ENCODE peak calls at places on chromosomes 11 and 22, in six cellular contexts. P is PC-9, C is RWPE1, U is B cell, X is HepG2, Q is fibroblast of mammary gland. H is an unnamed sample.

GRCh38 chr22:17554814-17555213 is 8.5 kb upstream of the SLC25A18 start:
- DNase-seq in P (no peak), C (no peak), Q (no peak), X (no peak), U (no peak), H (no peak)

GRCh38 chr11:12915093-12915492 is 94.0 kb upstream of the RASSF10 start:
- DNase-seq in Q (no peak), C (no peak), X (no peak), P (no peak), U (no peak), H (no peak)

GRCh38 chr11:122663056-122663740 is 7.7 kb downstream of the UBASH3B start:
- DNase-seq in Q (no peak), X (no peak), P (no peak), U (no peak), C (no peak), H (no peak)

GRCh38 chr11:65782816-65783228 is 2.0 kb upstream of the AP5B1 start:
- DNase-seq in X (no peak), C (no peak), Q (no peak), P (no peak), U (no peak), H (no peak)

GRCh38 chr22:32473388-32473952 is 1.1 kb upstream of the FBXO7 start:
- DNase-seq in P (peak), Q (peak), C (peak), U (peak), X (peak), H (peak)

GRCh38 chr22:17430298-17430900 is 61.1 kb downstream of the CECR2 start:
- DNase-seq in P (no peak), C (no peak), X (no peak), Q (peak), U (no peak), H (no peak)

GRCh38 chr11:111918390-111919256 is at the start of gene C11orf52:
- DNase-seq in U (no peak), C (peak), P (peak), X (peak), Q (no peak), H (no peak)

GRCh38 chr22:17243524-17243923 is 24.3 kb upstream of the ADA2 start:
- DNase-seq in Q (peak), C (peak), U (peak), P (no peak), X (no peak), H (peak)

GRCh38 chr22:27801197-27801615 is 350 bp downstream of the MN1 start:
- DNase-seq in P (no peak), Q (peak), C (peak), X (no peak), U (no peak), H (peak)

GRCh38 chr11:59857444-59858434 is 8.5 kb downstream of the TCN1 start:
- DNase-seq in C (peak), U (no peak), X (no peak), Q (no peak), P (peak), H (no peak)

GRCh38 chr22:38973289-38974169 is 8.6 kb upstream of the APOBEC3B start:
- DNase-seq in P (no peak), U (peak), C (peak), X (peak), Q (peak), H (peak)

GRCh38 chr11:8070417-8071101 is 10.5 kb upstream of the TUB start:
- DNase-seq in Q (peak), X (peak), P (no peak), U (no peak), C (peak), H (peak)

GRCh38 chr22:17269607-17270261 is 50.5 kb upstream of the ADA2 start:
- DNase-seq in U (no peak), P (no peak), X (no peak), C (no peak), Q (no peak), H (no peak)

GRCh38 chr11:121615506-121615905 is 162.7 kb upstream of the SORL1-AS1 start:
- DNase-seq in P (peak), X (no peak), C (no peak), Q (peak), U (no peak), H (no peak)

GRCh38 chr11:111565111-111565720 is 24.7 kb downstream of the LAYN start:
- DNase-seq in P (peak), X (peak), U (peak), Q (peak), C (peak), H (peak)

GRCh38 chr11:71500601-71501021 is 26.5 kb upstream of the KRTAP5-7 start:
- DNase-seq in Q (no peak), U (no peak), X (no peak), P (peak), C (no peak), H (no peak)

GRCh38 chr11:69003866-69004311 is 9.2 kb downstream of the MRGPRF start:
- DNase-seq in Q (no peak), C (no peak), X (no peak), P (no peak), U (no peak), H (no peak)

GRCh38 chr11:32266611-32267010 is 168.7 kb downstream of the WT1 start:
- DNase-seq in C (no peak), Q (no peak), X (no peak), P (no peak), U (no peak), H (no peak)

GRCh38 chr11:993632-994167 is 42.8 kb downstream of the MUC6 start:
- DNase-seq in P (no peak), U (no peak), C (no peak), X (no peak), Q (no peak), H (no peak)

GRCh38 chr11:394034-394857 is at the start of gene PKP3:
- DNase-seq in C (peak), X (peak), Q (peak), U (no peak), P (peak), H (no peak)

GRCh38 chr11:44765676-44766075 is 38.9 kb downstream of the TSPAN18 start:
- DNase-seq in C (no peak), U (no peak), X (no peak), P (no peak), Q (no peak), H (no peak)

GRCh38 chr11:100929377-100929776 is 200.2 kb downstream of the PGR start:
- DNase-seq in X (no peak), C (peak), U (no peak), P (no peak), Q (peak), H (peak)

GRCh38 chr22:42862045-42862734 is 5.1 kb upstream of the ARFGAP3 start:
- DNase-seq in C (peak), Q (peak), U (no peak), X (peak), P (peak), H (no peak)

GRCh38 chr11:26865703-26866102 is 128.2 kb upstream of the FIBIN start:
- DNase-seq in X (no peak), U (no peak), C (no peak), Q (peak), P (no peak), H (no peak)

GRCh38 chr11:118321386-118322082 is 17.0 kb downstream of the CD3E start:
- DNase-seq in C (no peak), X (peak), P (peak), Q (no peak), U (no peak), H (no peak)

GRCh38 chr11:118322721-118323120 is 18.2 kb downstream of the CD3E start:
- DNase-seq in Q (no peak), X (no peak), U (no peak), C (no peak), P (no peak), H (no peak)

GRCh38 chr11:118328745-118329144 is 13.8 kb downstream of the CD3D start:
- DNase-seq in U (no peak), Q (no peak), P (no peak), X (no peak), C (no peak), H (no peak)

GRCh38 chr11:118320515-118320914 is 16.0 kb downstream of the CD3E start:
- DNase-seq in Q (no peak), P (no peak), U (no peak), C (no peak), X (no peak), H (no peak)

DNA sequence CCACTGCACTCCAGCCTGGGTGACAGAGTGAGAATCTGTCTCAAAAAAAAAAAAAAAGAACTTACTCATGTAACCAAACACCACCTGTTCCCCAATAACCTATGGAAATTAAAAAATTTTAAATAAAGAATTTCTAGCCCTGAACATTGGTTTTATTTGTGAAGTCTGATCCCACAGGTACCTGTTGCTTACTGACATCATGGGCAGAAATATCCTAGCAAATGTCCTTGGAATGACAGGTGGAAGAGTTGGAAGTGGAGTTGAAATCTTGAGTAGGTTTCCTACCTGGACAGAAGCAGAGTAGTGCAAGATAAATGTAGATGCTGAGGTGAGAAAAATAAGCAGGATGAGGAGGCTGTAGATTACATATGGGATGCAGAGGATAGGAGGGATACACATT is 17.2 kb downstream of the CD3D start:
- DNase-seq in P (peak), C (no peak), Q (no peak), U (no peak), X (no peak), H (no peak)
- TF ChIP-seq CTCF in P (no peak), C (no peak), Q (no peak), U (no peak), X (no peak), H (no peak)

GRCh38 chr11:116840224-116840745 is 2.9 kb upstream of the APOA1 start:
- DNase-seq in C (no peak), U (no peak), X (peak), Q (peak), P (no peak), H (no peak)
- TF ChIP-seq CTCF in C (no peak), U (no peak), X (peak), Q (peak), P (no peak), H (no peak)

GRCh38 chr11:46369458-46370152 is 11.9 kb upstream of the MDK start:
- DNase-seq in U (peak), C (peak), Q (peak), X (peak), P (peak), H (peak)

GRCh38 chr11:46366260-46366659 is 15.2 kb upstream of the MDK start:
- DNase-seq in C (no peak), X (no peak), U (no peak), P (no peak), Q (no peak), H (no peak)

GRCh38 chr11:46367244-46367915 is 14.1 kb upstream of the MDK start:
- DNase-seq in C (no peak), X (peak), U (peak), Q (peak), P (no peak), H (peak)

GRCh38 chr11:46366661-46367161 is 14.8 kb upstream of the MDK start:
- DNase-seq in X (no peak), C (no peak), P (no peak), U (no peak), Q (no peak), H (no peak)

DNA sequence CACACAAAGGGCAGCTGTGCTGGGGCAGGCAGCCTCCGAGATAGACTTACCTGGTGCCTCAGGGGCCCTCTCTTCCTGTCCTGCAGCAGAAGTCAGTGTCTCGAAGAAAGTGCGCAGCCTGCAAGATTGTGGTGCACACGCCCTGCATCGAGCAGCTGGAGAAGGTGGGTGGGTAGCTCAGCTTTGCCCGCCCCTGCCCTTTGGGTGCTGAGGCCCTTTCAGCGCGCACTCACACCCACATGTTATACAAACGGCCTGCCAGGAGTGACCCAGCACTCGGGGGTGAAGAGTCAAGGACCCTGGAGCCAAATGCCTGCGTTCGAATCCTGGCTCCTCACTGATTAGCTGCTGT is 13.6 kb upstream of the MDK start:
- DNase-seq in Q (no peak), X (no peak), C (no peak), U (no peak), P (no peak), H (no peak)
- TF ChIP-seq CTCF in Q (no peak), X (no peak), C (peak), U (peak), P (peak), H (no peak)

GRCh38 chr11:17472467-17472866 is 4.2 kb downstream of the ABCC8 start:
- DNase-seq in P (no peak), X (no peak), Q (no peak), C (no peak), U (no peak), H (no peak)

GRCh38 chr11:17471501-17471900 is 5.1 kb downstream of the ABCC8 start:
- DNase-seq in U (no peak), X (peak), P (no peak), C (no peak), Q (no peak), H (no peak)

GRCh38 chr11:17475666-17476316 is 854 bp downstream of the ABCC8 start:
- DNase-seq in U (no peak), Q (no peak), X (no peak), C (no peak), P (no peak), H (no peak)

GRCh38 chr11:17469998-17470397 is 6.6 kb downstream of the ABCC8 start:
- DNase-seq in U (no peak), P (no peak), C (no peak), Q (no peak), X (no peak), H (no peak)

GRCh38 chr11:17473071-17473744 is 3.4 kb downstream of the ABCC8 start:
- DNase-seq in P (no peak), C (no peak), X (peak), U (no peak), Q (no peak), H (no peak)
- TF ChIP-seq CTCF in P (peak), C (no peak), X (peak), U (no peak), Q (no peak), H (no peak)

GRCh38 chr22:49948958-49949913 is 11.3 kb upstream of the PIM3 start:
- DNase-seq in Q (no peak), C (no peak), X (peak), U (no peak), P (peak), H (no peak)
- TF ChIP-seq CTCF in Q (no peak), C (no peak), X (peak), U (no peak), P (no peak), H (no peak)

DNA sequence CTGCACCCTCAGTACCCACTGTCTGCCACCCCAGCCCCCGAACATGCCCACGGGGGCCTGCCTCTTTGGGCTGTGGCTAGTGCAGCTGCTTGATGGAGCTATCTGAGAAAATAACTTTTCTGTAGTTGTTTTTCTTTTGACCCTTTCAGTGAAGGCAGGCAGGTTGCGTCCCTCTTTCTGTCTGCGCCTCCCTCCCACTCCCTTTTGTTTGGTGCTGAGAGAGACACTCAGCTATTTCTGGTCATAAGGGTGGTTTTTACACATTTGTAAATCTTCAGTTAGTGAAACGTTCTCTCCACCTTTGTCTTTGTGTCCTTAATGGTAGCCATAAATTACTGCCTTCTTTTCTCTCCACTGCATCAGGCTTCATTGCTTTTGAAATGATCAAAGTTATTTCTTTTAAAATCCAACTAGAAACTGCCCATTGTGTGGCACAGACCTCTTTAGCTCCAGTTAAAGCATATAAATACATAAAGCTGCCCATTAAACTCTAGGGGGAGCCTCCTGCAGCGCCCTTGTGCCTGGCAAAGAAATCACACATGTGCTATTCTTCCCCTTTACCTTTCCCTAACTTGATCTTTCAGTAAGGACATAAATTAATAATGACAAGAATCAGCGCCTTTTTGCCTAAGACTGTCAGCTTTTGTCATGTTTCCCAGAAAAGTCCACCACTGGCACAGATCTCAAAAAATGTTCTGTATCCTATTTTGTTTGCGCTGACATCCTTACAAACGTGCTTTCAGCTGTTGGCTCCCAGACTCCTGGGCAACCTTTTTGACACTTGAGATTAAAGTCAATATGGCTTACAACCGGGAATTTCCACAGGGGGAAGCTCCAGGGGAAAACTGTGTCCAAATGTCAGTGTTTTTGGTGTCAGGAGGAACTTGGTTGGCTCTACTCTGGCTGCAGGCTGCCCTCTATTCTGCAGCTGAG is 1.7 kb upstream of the SCUBE2 start:
- DNase-seq in Q (peak), X (no peak), C (no peak), P (no peak), U (no peak), H (peak)
- TF ChIP-seq CTCF in Q (peak), X (peak), C (peak), P (no peak), U (no peak), H (peak)

GRCh38 chr22:22768885-22769284 is 118.7 kb upstream of the IGLL5 start:
- DNase-seq in X (no peak), C (no peak), U (no peak), P (no peak), Q (no peak), H (no peak)

GRCh38 chr22:22770280-22770871 is 117.2 kb upstream of the IGLL5 start:
- DNase-seq in X (peak), Q (peak), P (no peak), C (peak), U (no peak), H (peak)

GRCh38 chr22:22770881-22771280 is 116.7 kb upstream of the IGLL5 start:
- DNase-seq in U (no peak), Q (no peak), X (no peak), P (no peak), C (no peak), H (no peak)

GRCh38 chr22:22769434-22770279 is 118.0 kb upstream of the IGLL5 start:
- DNase-seq in U (no peak), P (no peak), C (no peak), X (no peak), Q (no peak), H (no peak)

DNA sequence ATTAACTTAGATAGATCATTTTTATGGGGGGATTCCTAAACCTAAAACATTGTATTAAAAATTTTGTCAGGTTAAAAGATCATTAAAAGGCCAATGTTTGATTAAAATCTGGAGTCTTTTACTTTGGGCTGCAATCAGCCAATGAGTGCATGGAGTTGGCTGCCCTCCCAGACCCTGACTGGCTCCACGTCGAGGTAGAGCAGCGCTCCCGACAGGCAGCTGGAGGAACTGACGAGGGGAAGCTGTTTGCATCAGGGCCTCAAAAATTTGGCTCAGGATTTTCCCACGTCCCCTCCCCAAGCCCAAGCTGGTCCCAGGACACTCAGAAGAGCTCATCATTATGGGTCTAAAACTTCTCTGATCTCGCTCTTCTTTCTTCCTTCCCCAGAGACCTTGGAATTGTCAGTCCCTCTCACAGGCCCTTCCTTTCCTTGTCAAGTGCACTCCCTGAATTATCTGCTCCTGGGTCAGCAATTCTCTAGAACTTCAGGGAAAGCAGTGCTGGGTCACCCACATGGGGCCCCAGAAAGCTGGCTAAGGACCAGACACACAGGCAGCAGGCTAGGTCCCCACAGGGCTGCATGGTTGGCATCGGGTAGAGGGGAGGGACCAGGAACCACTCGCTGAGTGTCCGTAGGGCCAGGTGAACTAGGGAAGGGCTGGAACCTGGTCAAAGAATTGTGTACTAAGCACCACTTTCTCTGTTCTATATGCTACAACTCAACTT is 119.6 kb upstream of the IGLL5 start:
- DNase-seq in C (no peak), X (no peak), P (no peak), U (no peak), Q (peak), H (no peak)
- TF ChIP-seq CTCF in C (no peak), X (no peak), P (no peak), U (no peak), Q (peak), H (no peak)

GRCh38 chr11:92861641-92862040 is 107.8 kb upstream of the MTNR1B start:
- DNase-seq in P (no peak), C (no peak), Q (no peak), X (no peak), U (no peak), H (no peak)
- TF ChIP-seq CTCF in P (no peak), C (no peak), Q (no peak), X (no peak), U (no peak), H (no peak)

H was measured in GM20000.